ENCODE peak calls at places on chromosomes 1 and 21, in four cellular contexts. U is AG08395, M is HT-29, D is cardiac muscle cell. K is an unnamed sample.

GRCh38 chr1:78286686-78287085 is 204.1 kb upstream of the PTGFR start:
- DNase-seq in U (no peak), M (no peak), D (peak; percentile 82), K (no peak)

GRCh38 chr1:170290971-170291370 is 145.2 kb downstream of the NTMT2 start:
- DNase-seq in U (peak; percentile 22), M (no peak), D (no peak), K (no peak)

GRCh38 chr1:160652924-160653619 is 6.2 kb upstream of the SLAMF1 start:
- DNase-seq in U (no peak), M (no peak), D (no peak), K (no peak)

GRCh38 chr1:161913482-161914140 is 110.1 kb downstream of the OLFML2B start:
- DNase-seq in U (no peak), M (peak; percentile 25), D (peak; percentile 33), K (no peak)

GRCh38 chr21:46171996-46172862 is 12.0 kb downstream of the SPATC1L start:
- DNase-seq in U (no peak), M (no peak), D (no peak), K (no peak)

GRCh38 chr1:24902471-24902891 is 27.6 kb downstream of the RUNX3 start:
- DNase-seq in U (no peak), M (no peak), D (no peak), K (no peak)

GRCh38 chr21:32207096-32207716 is 71.6 kb downstream of the MIS18A start:
- DNase-seq in U (no peak), M (no peak), D (no peak), K (no peak)

GRCh38 chr1:8239039-8239305 is 78.9 kb upstream of the SLC45A1 start:
- DNase-seq in U (no peak), M (peak; percentile 50), D (peak; percentile 77), K (no peak)

GRCh38 chr1:19049128-19049768 is 92.8 kb upstream of the IFFO2 start:
- DNase-seq in U (no peak), M (no peak), D (peak; percentile 52), K (no peak)

GRCh38 chr1:200880212-200880611 is 7.4 kb downstream of the GPR25 start:
- DNase-seq in U (no peak), M (no peak), D (no peak), K (no peak)

GRCh38 chr21:45972716-45973474 is 8.7 kb upstream of the COL6A1 start:
- DNase-seq in U (peak; percentile 66), M (no peak), D (peak; percentile 97), K (peak; percentile 91)

GRCh38 chr1:179822107-179822506 is 55.5 kb downstream of the TOR1AIP2 start:
- DNase-seq in U (no peak), M (no peak), D (no peak), K (no peak)

GRCh38 chr1:111234866-111235265 is 7.4 kb downstream of the CHI3L2 start:
- DNase-seq in U (peak; percentile 41), M (no peak), D (no peak), K (no peak)

GRCh38 chr1:214451591-214451990 is 99.8 kb downstream of the PTPN14 start:
- DNase-seq in U (peak; percentile 60), M (no peak), D (no peak), K (no peak)

GRCh38 chr1:235679644-235680043 is 30.1 kb upstream of the GNG4 start:
- DNase-seq in U (no peak), M (no peak), D (no peak), K (no peak)

GRCh38 chr21:31846690-31847089 is 26.1 kb upstream of the HUNK start:
- DNase-seq in U (no peak), M (no peak), D (no peak), K (no peak)

GRCh38 chr1:200139661-200140250 is 112.2 kb downstream of the NR5A2 start:
- DNase-seq in U (peak; percentile 69), M (peak; percentile 74), D (peak; percentile 76), K (peak; percentile 53)